ENCODE peak calls at places on chromosomes 4 and X, in four cellular contexts. L is K562, R is H1, Z is HepG2. F is an unnamed sample.

GRCh38 chrX:18883961-18884765 is 99.8 kb downstream of the PHKA2 start:
- DNase-seq in L (no peak), R (no peak), Z (no peak), F (no peak)

GRCh38 chr4:7403001-7403400 is 31.7 kb downstream of the PSAPL1 start:
- DNase-seq in L (no peak), R (no peak), Z (no peak), F (no peak)

GRCh38 chr4:177161781-177162180 is 147.9 kb upstream of the NEIL3 start:
- DNase-seq in L (no peak), R (no peak), Z (no peak), F (no peak)

GRCh38 chr4:174873931-174874330 is 44.2 kb upstream of the ADAM29 start:
- DNase-seq in L (peak), R (no peak), Z (no peak), F (peak)

GRCh38 chrX:120309873-120310730 is 1.2 kb downstream of the TMEM255A start:
- DNase-seq in L (no peak), R (peak), Z (no peak), F (no peak)

GRCh38 chr4:59818656-59819055 is 1381.5 kb upstream of the ADGRL3 start:
- DNase-seq in L (no peak), R (no peak), Z (no peak), F (no peak)

GRCh38 chr4:156132196-156132595 is 178.5 kb upstream of the CTSO start:
- DNase-seq in L (no peak), R (no peak), Z (no peak), F (no peak)

GRCh38 chr4:182231080-182231479 is 12.1 kb upstream of the TENM3 start:
- DNase-seq in L (no peak), R (no peak), Z (no peak), F (no peak)

GRCh38 chr4:155854597-155855226 is 11.4 kb downstream of the ASIC5 start:
- DNase-seq in L (no peak), R (no peak), Z (no peak), F (no peak)

GRCh38 chrX:54825716-54826428 is 18.3 kb downstream of the MAGED2 start:
- DNase-seq in L (no peak), R (no peak), Z (no peak), F (no peak)

GRCh38 chrX:13189380-13189779 is 130.5 kb downstream of the ATXN3L start:
- DNase-seq in L (no peak), R (no peak), Z (no peak), F (no peak)

GRCh38 chr4:158624889-158625478 is 46.7 kb downstream of the C4orf46 start:
- DNase-seq in L (peak), R (no peak), Z (peak), F (peak)

GRCh38 chrX:129780441-129781105 is 824 bp downstream of the SASH3 start:
- DNase-seq in L (no peak), R (no peak), Z (no peak), F (no peak)

GRCh38 chr4:182093947-182094346 is 149.3 kb upstream of the TENM3 start:
- DNase-seq in L (no peak), R (no peak), Z (no peak), F (no peak)

GRCh38 chr4:134343661-134344060 is 142.1 kb upstream of the PABPC4L start:
- DNase-seq in L (no peak), R (no peak), Z (no peak), F (no peak)

GRCh38 chr4:26584725-26585124 is 841 bp downstream of the TBC1D19 start:
- DNase-seq in L (no peak), R (no peak), Z (no peak), F (no peak)

GRCh38 chr4:38605794-38606586 is 58.0 kb upstream of the KLF3 start:
- DNase-seq in L (peak), R (peak), Z (peak), F (no peak)

GRCh38 chr4:139018501-139018900 is 2.9 kb downstream of the NOCT start:
- DNase-seq in L (no peak), R (no peak), Z (no peak), F (no peak)

GRCh38 chr4:1855334-1856070 is 454 bp downstream of the LETM1 start:
- DNase-seq in L (peak), R (peak), Z (no peak), F (no peak)

GRCh38 chrX:9884031-9884779 is 83.0 kb upstream of the CLDN34 start:
- DNase-seq in L (no peak), R (no peak), Z (no peak), F (no peak)

GRCh38 chr4:13178621-13179020 is 305.5 kb downstream of the RAB28 start:
- DNase-seq in L (no peak), R (no peak), Z (no peak), F (no peak)

GRCh38 chr4:793109-793861 is 32.6 kb downstream of the CPLX1 start:
- DNase-seq in L (no peak), R (no peak), Z (no peak), F (no peak)

GRCh38 chrX:69024287-69024686 is 141.0 kb downstream of the PJA1 start:
- DNase-seq in L (no peak), R (no peak), Z (no peak), F (no peak)

GRCh38 chrX:42943051-42943450 is 165.1 kb upstream of the PPP1R2C start:
- DNase-seq in L (no peak), R (no peak), Z (peak), F (no peak)

GRCh38 chr4:180665994-180666818 is 1577.0 kb upstream of the TENM3 start:
- DNase-seq in L (peak), R (no peak), Z (peak), F (peak)

GRCh38 chr4:3318561-3319021 is 25.8 kb downstream of the RGS12 start:
- DNase-seq in L (peak), R (peak), Z (no peak), F (no peak)

GRCh38 chrX:116198810-116199209 is 28.3 kb downstream of the AGTR2 start:
- DNase-seq in L (no peak), R (no peak), Z (peak), F (no peak)

GRCh38 chrX:10648608-10649007 is 28.2 kb upstream of the MID1 start:
- DNase-seq in L (no peak), R (no peak), Z (no peak), F (no peak)

GRCh38 chr4:71322425-71322824 is 16.4 kb upstream of the SLC4A4 start:
- DNase-seq in L (no peak), R (no peak), Z (no peak), F (no peak)

GRCh38 chr4:128403586-128403985 is 116.0 kb upstream of the PGRMC2 start:
- DNase-seq in L (no peak), R (no peak), Z (no peak), F (no peak)

GRCh38 chrX:118215346-118215745 is 98.7 kb upstream of the KLHL13 start:
- DNase-seq in L (no peak), R (no peak), Z (no peak), F (no peak)

GRCh38 chrX:43121637-43122036 is 343.7 kb upstream of the PPP1R2C start:
- DNase-seq in L (no peak), R (no peak), Z (no peak), F (no peak)

GRCh38 chrX:6313356-6313755 is 84.7 kb upstream of the NLGN4X start:
- DNase-seq in L (no peak), R (no peak), Z (no peak), F (no peak)

GRCh38 chr4:36183232-36183631 is 61.1 kb downstream of the ARAP2 start:
- DNase-seq in L (no peak), R (no peak), Z (no peak), F (no peak)

GRCh38 chr4:36183665-36184393 is 60.5 kb downstream of the ARAP2 start:
- DNase-seq in L (no peak), R (no peak), Z (no peak), F (no peak)

GRCh38 chr4:36192922-36193321 is 51.4 kb downstream of the ARAP2 start:
- DNase-seq in L (no peak), R (no peak), Z (no peak), F (no peak)

GRCh38 chr4:36189511-36190226 is 54.6 kb downstream of the ARAP2 start:
- DNase-seq in L (no peak), R (no peak), Z (no peak), F (no peak)

DNA sequence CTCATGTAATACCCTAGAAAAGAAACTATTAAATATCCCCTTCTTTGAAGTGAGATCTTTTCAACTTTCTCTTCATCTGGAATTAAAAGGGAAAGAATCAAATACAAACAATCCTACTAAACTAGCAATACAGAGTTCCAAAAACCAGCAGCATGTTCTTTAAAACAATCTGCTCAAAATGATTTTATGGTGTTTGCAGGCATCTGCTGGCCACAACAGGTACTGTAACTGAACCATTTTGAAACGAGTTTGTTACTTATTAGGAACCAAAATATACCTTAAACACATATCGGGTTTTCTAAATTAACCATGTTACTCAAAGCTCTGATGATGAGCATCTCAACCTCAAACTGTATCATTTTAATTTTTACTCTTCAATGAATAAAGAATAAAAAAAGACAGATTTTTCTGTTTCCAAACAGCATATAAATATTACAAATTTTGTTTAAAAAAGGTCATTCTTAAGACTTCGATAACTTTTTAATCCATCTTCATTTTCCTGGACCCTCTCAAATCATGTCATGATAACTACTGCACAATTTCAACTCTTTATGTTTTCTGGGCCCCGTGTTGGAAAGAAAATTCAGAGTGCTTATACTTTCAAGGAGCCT is 56.5 kb downstream of the ARAP2 start:
- DNase-seq in L (no peak), R (no peak), Z (peak), F (peak)
- TF ChIP-seq FOSL1 in L (no peak), R (no peak), Z (no peak), F (no peak)

DNA sequence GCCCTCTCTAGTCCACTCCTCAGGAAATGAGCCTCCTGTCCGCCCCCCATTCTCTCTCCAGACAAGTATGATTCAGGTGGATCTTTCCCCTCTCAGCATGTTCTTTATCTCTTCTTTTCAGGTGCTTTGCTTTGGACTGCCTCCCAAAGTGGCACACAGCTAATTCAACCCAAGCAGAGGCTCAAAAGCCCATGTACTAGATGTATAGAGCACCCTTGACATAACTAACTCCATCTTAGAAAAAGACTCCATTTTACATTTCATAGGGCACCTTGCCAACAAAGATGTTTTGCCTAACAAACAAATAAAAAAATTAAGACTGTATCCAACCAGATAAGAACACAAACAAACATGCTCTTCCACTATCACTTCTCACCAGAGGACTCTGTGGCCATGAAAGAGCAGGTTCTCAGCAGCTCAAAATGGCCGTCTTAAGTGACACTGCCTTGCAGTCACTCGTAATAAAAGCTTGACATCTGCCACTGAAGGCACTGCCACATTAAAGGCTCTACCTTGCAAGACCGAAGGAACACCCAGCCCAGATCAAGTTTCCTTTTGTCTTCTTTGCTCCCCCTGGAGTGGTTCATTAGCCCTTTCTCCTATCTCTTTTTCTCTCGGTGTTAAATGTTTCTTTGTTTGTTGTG is 84.9 kb upstream of the TAB3 start:
- DNase-seq in L (peak), R (no peak), Z (no peak), F (no peak)
- TF ChIP-seq ATF3 in L (no peak), R (no peak), Z (no peak), F (no peak)

GRCh38 chr4:150140774-150141400 is 62.6 kb downstream of the DCLK2 start:
- DNase-seq in L (no peak), R (no peak), Z (no peak), F (no peak)
- TF ChIP-seq FOSL1 in L (peak), R (no peak), Z (no peak), F (peak)

GRCh38 chr4:137420901-137421384 is 111.4 kb downstream of the PCDH18 start:
- DNase-seq in L (no peak), R (no peak), Z (no peak), F (no peak)

GRCh38 chr4:137414802-137415201 is 117.5 kb downstream of the PCDH18 start:
- DNase-seq in L (no peak), R (no peak), Z (no peak), F (no peak)

GRCh38 chr4:137422666-137423065 is 109.6 kb downstream of the PCDH18 start:
- DNase-seq in L (no peak), R (no peak), Z (no peak), F (no peak)

GRCh38 chr4:137421796-137422195 is 110.5 kb downstream of the PCDH18 start:
- DNase-seq in L (no peak), R (no peak), Z (no peak), F (no peak)

GRCh38 chr4:137417676-137418075 is 114.6 kb downstream of the PCDH18 start:
- DNase-seq in L (no peak), R (no peak), Z (no peak), F (no peak)
- TF ChIP-seq ATF3 in L (no peak), R (no peak), Z (no peak), F (no peak)

GRCh38 chr4:55158957-55159356 is 33.6 kb upstream of the KDR start:
- DNase-seq in L (peak), R (no peak), Z (no peak), F (no peak)
- TF ChIP-seq FOSL1 in L (no peak), R (no peak), Z (no peak), F (no peak)

GRCh38 chr4:107036602-107037151 is 564 bp upstream of the DKK2 start:
- DNase-seq in L (no peak), R (no peak), Z (no peak), F (no peak)
- TF ChIP-seq ATF3 in L (no peak), R (no peak), Z (no peak), F (no peak)

GRCh38 chr4:97496298-97496873 is 646.9 kb downstream of the STPG2 start:
- DNase-seq in L (no peak), R (no peak), Z (no peak), F (peak)

GRCh38 chr4:97500423-97500822 is 642.9 kb downstream of the STPG2 start:
- DNase-seq in L (no peak), R (no peak), Z (no peak), F (no peak)

GRCh38 chr4:97504713-97505112 is 638.6 kb downstream of the STPG2 start:
- DNase-seq in L (no peak), R (no peak), Z (no peak), F (no peak)

GRCh38 chr4:97493815-97494518 is 649.3 kb downstream of the STPG2 start:
- DNase-seq in L (no peak), R (no peak), Z (no peak), F (peak)

DNA sequence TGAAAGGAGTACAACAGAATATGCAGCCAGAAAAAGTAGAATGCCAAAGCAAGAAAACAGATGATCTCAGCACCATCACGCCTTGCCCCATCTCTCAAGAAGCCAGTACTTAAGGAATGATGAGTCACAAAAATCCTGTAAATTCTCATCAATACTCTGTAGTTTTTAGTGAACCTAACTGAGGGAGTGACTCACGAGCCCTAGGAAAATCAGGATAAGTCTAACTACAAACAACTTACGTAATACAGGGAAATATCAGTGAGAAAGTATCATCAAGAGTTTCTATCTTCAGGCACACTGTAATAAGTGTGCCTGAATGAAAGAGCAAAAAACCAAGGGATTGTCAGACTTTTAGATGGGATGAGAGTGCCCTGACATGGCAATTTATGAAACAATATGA is 644.4 kb downstream of the STPG2 start:
- DNase-seq in L (no peak), R (no peak), Z (no peak), F (peak)
- TF ChIP-seq FOSL1 in L (no peak), R (no peak), Z (no peak), F (peak)

F was measured in HCT116.